ENCODE peak calls at places on chromosomes 7 and 10, in nine cellular contexts. K is HFF-Myc, L is Kasumi-1, Y is NCI-H187, S is B cell, U is kidney, M is mesendoderm, B is fibroblast of villous mesenchyme, J is BJ. O is an unnamed sample.

GRCh38 chr7:34840176-34840785 is 182.3 kb downstream of the NPSR1 start:
- DNase-seq in M (no peak), B (no peak), L (no peak), U (no peak), J (no peak), Y (no peak), K (no peak), S (no peak), O (no peak)

GRCh38 chr10:101229275-101230184 is at the start of gene LBX1:
- DNase-seq in B (no peak), M (no peak), J (no peak), K (no peak), U (no peak), S (no peak), Y (no peak), L (no peak), O (no peak)

GRCh38 chr10:121983828-121984227 is 5.1 kb upstream of the TACC2 start:
- DNase-seq in J (no peak), M (no peak), L (no peak), K (no peak), S (no peak), Y (no peak), U (no peak), B (no peak), O (no peak)

GRCh38 chr7:50552921-50553320 is 12.3 kb downstream of the DDC start:
- DNase-seq in U (no peak), B (peak), Y (no peak), L (peak), J (no peak), M (peak), K (no peak), S (no peak), O (no peak)

GRCh38 chr10:43190775-43191174 is 52.5 kb downstream of the CSGALNACT2 start:
- DNase-seq in J (no peak), S (no peak), U (no peak), K (no peak), Y (no peak), L (no peak), B (peak), M (no peak), O (no peak)

GRCh38 chr7:818031-818699 is 14.1 kb upstream of the SUN1 start:
- DNase-seq in Y (no peak), J (no peak), K (peak), M (no peak), L (no peak), S (no peak), U (peak), B (no peak), O (no peak)

GRCh38 chr10:102726274-102726673 is 11.8 kb downstream of the SFXN2 start:
- DNase-seq in J (no peak), K (no peak), B (no peak), U (no peak), S (no peak), L (no peak), Y (no peak), M (no peak), O (no peak)

GRCh38 chr7:112331495-112331894 is 118.8 kb upstream of the IFRD1 start:
- DNase-seq in Y (no peak), S (no peak), B (no peak), U (no peak), M (peak), K (no peak), L (no peak), J (no peak), O (no peak)

GRCh38 chr10:85603167-85603940 is 763.2 kb downstream of the GRID1 start:
- DNase-seq in K (no peak), B (no peak), S (no peak), U (no peak), M (no peak), J (no peak), Y (no peak), L (no peak), O (no peak)

GRCh38 chr7:15686209-15686956 is at the start of gene MEOX2:
- DNase-seq in B (peak), S (no peak), J (no peak), L (no peak), M (peak), K (peak), Y (no peak), U (peak), O (no peak)

GRCh38 chr7:23334482-23335056 is 35.4 kb downstream of the MALSU1 start:
- DNase-seq in K (peak), J (peak), Y (no peak), U (no peak), B (peak), S (no peak), M (no peak), L (no peak), O (peak)

GRCh38 chr7:109844362-109844761 is 1246.6 kb upstream of the LRRN3 start:
- DNase-seq in U (no peak), B (no peak), Y (no peak), K (no peak), J (no peak), L (peak), M (peak), S (no peak), O (no peak)

GRCh38 chr7:96233084-96233483 is 88.8 kb downstream of the SLC25A13 start:
- DNase-seq in S (no peak), Y (no peak), B (no peak), J (no peak), U (no peak), K (no peak), M (no peak), L (no peak), O (no peak)

GRCh38 chr7:14936530-14936929 is 34.0 kb upstream of the DGKB start:
- DNase-seq in K (no peak), M (peak), B (peak), L (no peak), Y (no peak), U (peak), J (peak), S (no peak), O (peak)

GRCh38 chr10:10094700-10095099 is 923.0 kb upstream of the CELF2 start:
- DNase-seq in B (peak), U (no peak), K (no peak), S (no peak), M (no peak), L (no peak), J (no peak), Y (no peak), O (no peak)

GRCh38 chr7:33886100-33886623 is 19.2 kb upstream of the BMPER start:
- DNase-seq in B (peak), Y (no peak), J (no peak), M (peak), S (no peak), L (no peak), K (no peak), U (no peak), O (no peak)